ENCODE peak calls at places on chromosome 6, in four cellular contexts. One of them, this sample, is unnamed.

GRCh38 chr6:159451051-159451450 is 242.0 kb downstream of the SOD2 start:
- DNase-seq in CD4-positive, CD25-positive, alpha-beta regulatory T cell: no peak
- DNase-seq in trophoblast cell: no peak
- DNase-seq in activated T-cell treated with anti-CD3 and anti-CD28 coated beads, Interleukin-2, amount 50 U/mL, for 72 hours: no peak
- DNase-seq in this sample: no peak

GRCh38 chr6:169141706-169142705 is 111.6 kb downstream of the THBS2 start:
- DNase-seq in trophoblast cell: no peak
- DNase-seq in activated T-cell treated with anti-CD3 and anti-CD28 coated beads, Interleukin-2, amount 50 U/mL, for 72 hours: no peak
- DNase-seq in CD4-positive, CD25-positive, alpha-beta regulatory T cell: no peak
- DNase-seq in this sample: no peak

GRCh38 chr6:160945516-160946177 is 45.9 kb upstream of the MAP3K4 start:
- DNase-seq in trophoblast cell: no peak
- DNase-seq in CD4-positive, CD25-positive, alpha-beta regulatory T cell: no peak
- DNase-seq in activated T-cell treated with anti-CD3 and anti-CD28 coated beads, Interleukin-2, amount 50 U/mL, for 72 hours: no peak
- DNase-seq in this sample: no peak

GRCh38 chr6:43878823-43879495 is 108.9 kb downstream of the VEGFA start:
- DNase-seq in trophoblast cell: no peak
- DNase-seq in activated T-cell treated with anti-CD3 and anti-CD28 coated beads, Interleukin-2, amount 50 U/mL, for 72 hours: no peak
- DNase-seq in CD4-positive, CD25-positive, alpha-beta regulatory T cell: no peak
- DNase-seq in this sample: no peak

GRCh38 chr6:80132942-80133517 is 26.6 kb downstream of the BCKDHB start:
- DNase-seq in activated T-cell treated with anti-CD3 and anti-CD28 coated beads, Interleukin-2, amount 50 U/mL, for 72 hours: peak; percentile 14
- DNase-seq in trophoblast cell: no peak
- DNase-seq in CD4-positive, CD25-positive, alpha-beta regulatory T cell: peak; percentile 27
- DNase-seq in this sample: peak; percentile 6

GRCh38 chr6:137900815-137901214 is 33.8 kb downstream of the TNFAIP3 start:
- DNase-seq in trophoblast cell: no peak
- DNase-seq in activated T-cell treated with anti-CD3 and anti-CD28 coated beads, Interleukin-2, amount 50 U/mL, for 72 hours: no peak
- DNase-seq in CD4-positive, CD25-positive, alpha-beta regulatory T cell: no peak
- DNase-seq in this sample: no peak

GRCh38 chr6:251920-252319 is 40.4 kb upstream of the DUSP22 start:
- DNase-seq in activated T-cell treated with anti-CD3 and anti-CD28 coated beads, Interleukin-2, amount 50 U/mL, for 72 hours: no peak
- DNase-seq in trophoblast cell: no peak
- DNase-seq in CD4-positive, CD25-positive, alpha-beta regulatory T cell: no peak
- DNase-seq in this sample: no peak

GRCh38 chr6:130371921-130372320 is 6.1 kb downstream of the TMEM200A start:
- DNase-seq in activated T-cell treated with anti-CD3 and anti-CD28 coated beads, Interleukin-2, amount 50 U/mL, for 72 hours: no peak
- DNase-seq in trophoblast cell: no peak
- DNase-seq in CD4-positive, CD25-positive, alpha-beta regulatory T cell: no peak
- DNase-seq in this sample: no peak

GRCh38 chr6:110323004-110323657 is 35.0 kb downstream of the METTL24 start:
- DNase-seq in trophoblast cell: no peak
- DNase-seq in activated T-cell treated with anti-CD3 and anti-CD28 coated beads, Interleukin-2, amount 50 U/mL, for 72 hours: no peak
- DNase-seq in CD4-positive, CD25-positive, alpha-beta regulatory T cell: no peak
- DNase-seq in this sample: no peak

GRCh38 chr6:46323312-46323965 is 152.7 kb upstream of the ENPP5 start:
- DNase-seq in CD4-positive, CD25-positive, alpha-beta regulatory T cell: no peak
- DNase-seq in trophoblast cell: no peak
- DNase-seq in activated T-cell treated with anti-CD3 and anti-CD28 coated beads, Interleukin-2, amount 50 U/mL, for 72 hours: peak; percentile 19
- DNase-seq in this sample: no peak

GRCh38 chr6:136889271-136890193 is 32.6 kb upstream of the SLC35D3 start:
- DNase-seq in CD4-positive, CD25-positive, alpha-beta regulatory T cell: no peak
- DNase-seq in trophoblast cell: no peak
- DNase-seq in activated T-cell treated with anti-CD3 and anti-CD28 coated beads, Interleukin-2, amount 50 U/mL, for 72 hours: no peak
- DNase-seq in this sample: no peak

GRCh38 chr6:31815025-31815838 is at the start of the genes HSPA1A and HSPA1L:
- DNase-seq in CD4-positive, CD25-positive, alpha-beta regulatory T cell: peak; percentile 54
- DNase-seq in activated T-cell treated with anti-CD3 and anti-CD28 coated beads, Interleukin-2, amount 50 U/mL, for 72 hours: peak; percentile 63
- DNase-seq in trophoblast cell: peak; percentile 88
- DNase-seq in this sample: peak; percentile 38

GRCh38 chr6:16488813-16489212 is 250.4 kb downstream of the GMPR start:
- DNase-seq in CD4-positive, CD25-positive, alpha-beta regulatory T cell: no peak
- DNase-seq in trophoblast cell: no peak
- DNase-seq in activated T-cell treated with anti-CD3 and anti-CD28 coated beads, Interleukin-2, amount 50 U/mL, for 72 hours: no peak
- DNase-seq in this sample: no peak

GRCh38 chr6:47230579-47230978 is 79.1 kb downstream of the TNFRSF21 start:
- DNase-seq in trophoblast cell: no peak
- DNase-seq in CD4-positive, CD25-positive, alpha-beta regulatory T cell: no peak
- DNase-seq in activated T-cell treated with anti-CD3 and anti-CD28 coated beads, Interleukin-2, amount 50 U/mL, for 72 hours: no peak
- DNase-seq in this sample: no peak

This sample was measured in CD4-positive, alpha-beta memory T cell.